ENCODE peak calls at places on chromosomes 3 and 15, in five cellular contexts. D is GM13977, B is GM10248, K is GM13976, Y is A549. M is an unnamed sample.

GRCh38 chr15:53448215-53449001 is 311.1 kb downstream of the WDR72 start:
- DNase-seq in D (no peak), B (no peak), K (no peak), Y (no peak), M (no peak)

GRCh38 chr15:39642011-39642640 is 61.2 kb downstream of the THBS1 start:
- DNase-seq in D (no peak), B (no peak), K (no peak), Y (no peak), M (no peak)

GRCh38 chr15:35379972-35380371 is 166.0 kb downstream of the DPH6 start:
- DNase-seq in D (no peak), B (no peak), K (no peak), Y (no peak), M (no peak)

GRCh38 chr3:40847571-40847992 is 322.8 kb downstream of the ZNF621 start:
- DNase-seq in D (no peak), B (no peak), K (no peak), Y (no peak), M (no peak)

GRCh38 chr3:134646086-134646485 is 4.7 kb downstream of the KY start:
- DNase-seq in D (no peak), B (no peak), K (no peak), Y (no peak), M (no peak)

GRCh38 chr3:195241592-195242355 is 29.2 kb downstream of the XXYLT1 start:
- DNase-seq in D (no peak), B (no peak), K (no peak), Y (no peak), M (no peak)

GRCh38 chr3:167813169-167814123 is 77.9 kb downstream of the SERPINI1 start:
- DNase-seq in D (no peak), B (no peak), K (no peak), Y (no peak), M (no peak)

GRCh38 chr15:64532921-64533320 is 72.5 kb downstream of the ZNF609 start:
- DNase-seq in D (no peak), B (no peak), K (no peak), Y (no peak), M (no peak)

GRCh38 chr3:60366491-60366890 is 884.8 kb downstream of the FHIT start:
- DNase-seq in D (no peak), B (no peak), K (no peak), Y (no peak), M (no peak)

GRCh38 chr3:85142626-85143025 is 183.8 kb downstream of the CADM2 start:
- DNase-seq in D (no peak), B (no peak), K (no peak), Y (no peak), M (no peak)

GRCh38 chr3:56825579-56826438 is 24.1 kb upstream of the ARHGEF3 start:
- DNase-seq in D (no peak), B (no peak), K (no peak), Y (no peak), M (peak)

GRCh38 chr3:178629430-178630178 is 93.4 kb downstream of the KCNMB2 start:
- DNase-seq in D (no peak), B (no peak), K (no peak), Y (no peak), M (no peak)

GRCh38 chr15:95843241-95843851 is 487.2 kb upstream of the NR2F2 start:
- DNase-seq in D (no peak), B (no peak), K (no peak), Y (no peak), M (peak)

GRCh38 chr15:80489030-80489594 is 84.9 kb downstream of the ARNT2 start:
- DNase-seq in D (no peak), B (no peak), K (no peak), Y (no peak), M (no peak)

GRCh38 chr3:140416686-140417085 is 261.2 kb upstream of the TRIM42 start:
- DNase-seq in D (no peak), B (no peak), K (no peak), Y (no peak), M (no peak)

GRCh38 chr3:125280966-125281365 is 68.4 kb upstream of the SLC12A8 start:
- DNase-seq in D (no peak), B (no peak), K (no peak), Y (no peak), M (no peak)

GRCh38 chr3:168991813-168992212 is 671.7 kb downstream of the MECOM start:
- DNase-seq in D (no peak), B (no peak), K (no peak), Y (no peak), M (no peak)

GRCh38 chr3:11624161-11624560 is 19.6 kb downstream of the VGLL4 start:
- DNase-seq in D (peak), B (peak), K (peak), Y (no peak), M (peak)

GRCh38 chr15:88331291-88331690 is 74.8 kb upstream of the NTRK3 start:
- DNase-seq in D (peak), B (peak), K (peak), Y (peak), M (peak)

GRCh38 chr3:45915518-45916231 is 27.6 kb upstream of the CXCR6 start:
- DNase-seq in D (peak), B (peak), K (peak), Y (peak), M (peak)

GRCh38 chr3:5202267-5202666 is 14.8 kb downstream of the EDEM1 start:
- DNase-seq in D (no peak), B (no peak), K (no peak), Y (no peak), M (no peak)

GRCh38 chr3:37989821-37990480 is 635 bp upstream of the VILL start:
- DNase-seq in D (no peak), B (no peak), K (no peak), Y (no peak), M (no peak)

GRCh38 chr15:25695875-25696760 is 167.0 kb downstream of the ATP10A start:
- DNase-seq in D (no peak), B (no peak), K (no peak), Y (no peak), M (no peak)

GRCh38 chr15:63551400-63551799 is 45.8 kb upstream of the FBXL22 start:
- DNase-seq in D (no peak), B (no peak), K (no peak), Y (no peak), M (no peak)

GRCh38 chr15:64858136-64858535 is 16.4 kb downstream of the PLEKHO2 start:
- DNase-seq in D (no peak), B (no peak), K (no peak), Y (no peak), M (no peak)

GRCh38 chr3:168495251-168495650 is 399.5 kb upstream of the GOLIM4 start:
- DNase-seq in D (no peak), B (no peak), K (no peak), Y (no peak), M (no peak)

GRCh38 chr3:76990606-76991005 is 49.3 kb upstream of the ROBO2 start:
- DNase-seq in D (no peak), B (no peak), K (no peak), Y (no peak), M (no peak)

GRCh38 chr3:39447637-39448483 is 19.6 kb upstream of the MOBP start:
- DNase-seq in D (peak), B (peak), K (peak), Y (peak), M (peak)

GRCh38 chr3:185065059-185065458 is 87.8 kb downstream of the C3orf70 start:
- DNase-seq in D (no peak), B (no peak), K (no peak), Y (no peak), M (no peak)
- TF ChIP-seq CTCF in D (peak), B (no peak), K (no peak), Y (no peak), M (peak)

DNA sequence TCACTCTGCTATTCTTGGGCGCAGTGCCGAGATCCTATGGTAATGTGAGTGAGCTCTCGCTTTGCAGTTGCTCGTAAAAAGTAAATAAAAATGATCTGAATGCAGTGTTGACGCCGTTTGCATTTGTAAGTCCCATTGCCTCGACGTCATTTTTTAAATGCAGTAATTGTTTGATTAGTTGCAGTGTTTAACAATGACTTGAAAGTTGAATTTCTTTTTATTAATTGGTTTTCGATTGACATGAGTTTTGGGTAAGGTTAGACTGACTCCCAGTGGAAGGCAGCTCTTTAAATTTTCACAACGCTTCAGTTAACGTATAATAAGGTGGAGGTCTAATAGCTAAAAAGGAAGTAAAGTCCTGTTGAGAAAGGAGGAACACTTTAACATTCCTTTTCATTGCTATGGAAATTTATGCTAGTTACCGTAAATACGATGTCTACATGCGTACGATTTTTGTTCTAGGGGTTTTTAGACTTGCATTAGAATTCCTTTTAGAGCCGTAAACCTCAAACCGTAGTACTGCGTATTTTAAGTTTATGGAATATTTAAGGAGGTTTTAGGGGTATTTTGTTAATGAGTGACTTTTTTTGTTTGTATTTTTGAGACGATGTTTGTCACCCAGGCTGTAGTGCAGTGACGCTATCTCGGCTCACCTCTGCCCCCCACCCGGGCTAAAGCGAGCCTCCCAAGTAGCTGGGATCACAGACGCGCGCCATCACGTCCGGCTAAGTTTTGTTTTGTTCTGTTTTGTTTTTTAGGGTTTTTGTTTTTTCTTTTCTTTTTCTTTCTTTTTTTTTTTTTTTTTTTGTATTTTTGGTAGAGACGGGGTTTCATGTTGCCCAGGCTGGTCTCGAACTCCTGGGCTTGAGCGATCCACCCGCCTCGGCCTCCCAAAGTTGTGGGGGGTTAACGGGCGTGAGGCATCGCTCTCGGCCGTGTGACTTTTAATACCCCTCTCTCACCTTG is 1.4 kb downstream of the MORF4L1 start:
- DNase-seq in D (no peak), B (no peak), K (no peak), Y (no peak), M (peak)
- TF ChIP-seq CTCF in D (no peak), B (no peak), K (no peak), Y (peak), M (no peak)

DNA sequence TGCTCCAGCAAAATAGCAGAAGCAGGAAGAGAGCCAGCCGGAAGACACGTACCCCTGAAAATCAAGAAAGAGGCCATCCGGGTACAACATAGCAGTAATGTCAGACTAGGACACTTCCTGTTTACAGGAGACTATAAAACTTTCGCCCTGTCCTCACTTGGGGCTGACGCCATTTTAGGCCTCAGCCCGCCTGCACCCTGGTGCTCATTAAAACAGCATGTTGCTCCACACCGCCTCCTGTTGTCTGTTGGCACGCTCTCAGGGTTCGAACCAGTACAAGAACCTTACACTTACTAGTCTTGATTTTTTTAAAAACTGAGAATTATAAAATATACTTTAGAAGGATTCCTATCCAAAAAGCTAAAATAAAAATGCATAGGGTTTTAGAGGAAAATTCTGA is 159.8 kb upstream of the NR2E3 start:
- DNase-seq in D (no peak), B (no peak), K (no peak), Y (no peak), M (no peak)
- TF ChIP-seq CTCF in D (no peak), B (no peak), K (no peak), Y (no peak), M (no peak)

GRCh38 chr15:65993226-65993625 is 123.9 kb downstream of the RAB11A start:
- DNase-seq in D (no peak), B (no peak), K (no peak), Y (no peak), M (no peak)

GRCh38 chr15:65991721-65992472 is 122.6 kb downstream of the RAB11A start:
- DNase-seq in D (no peak), B (no peak), K (no peak), Y (no peak), M (no peak)

GRCh38 chr15:65987100-65987499 is 117.8 kb downstream of the RAB11A start:
- DNase-seq in D (no peak), B (no peak), K (no peak), Y (no peak), M (no peak)

GRCh38 chr15:65993762-65994161 is 124.5 kb downstream of the RAB11A start:
- DNase-seq in D (no peak), B (no peak), K (no peak), Y (no peak), M (no peak)

GRCh38 chr15:65990298-65990981 is 121.1 kb downstream of the RAB11A start:
- DNase-seq in D (no peak), B (no peak), K (no peak), Y (no peak), M (no peak)
- TF ChIP-seq CTCF in D (no peak), B (no peak), K (no peak), Y (no peak), M (no peak)

DNA sequence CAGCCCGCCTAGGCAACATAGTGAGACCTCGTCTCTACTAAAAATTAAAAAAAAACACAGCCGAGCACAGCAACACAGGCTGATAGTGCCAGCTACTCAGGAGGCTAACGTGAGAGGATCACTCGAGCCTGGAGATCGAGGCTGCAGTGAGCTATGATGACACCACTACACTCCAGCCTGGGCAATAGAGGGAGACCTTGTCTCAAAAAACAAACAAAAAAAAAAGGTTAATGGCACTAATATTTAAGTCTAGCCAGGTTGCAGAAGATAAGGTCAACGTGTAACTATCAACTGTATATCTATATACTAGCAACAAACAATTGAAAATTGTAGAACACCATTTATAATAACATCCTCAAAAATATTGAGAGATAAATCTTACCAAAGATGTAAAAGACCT is 75.1 kb downstream of the MYO9A start:
- DNase-seq in D (no peak), B (no peak), K (no peak), Y (no peak), M (no peak)
- TF ChIP-seq CTCF in D (no peak), B (peak), K (no peak), Y (no peak), M (no peak)

GRCh38 chr3:30443756-30444673 is 162.4 kb upstream of the TGFBR2 start:
- DNase-seq in D (no peak), B (no peak), K (no peak), Y (no peak), M (no peak)
- TF ChIP-seq CTCF in D (no peak), B (no peak), K (no peak), Y (no peak), M (no peak)

GRCh38 chr3:10366681-10367101 is 45.8 kb upstream of the SEC13 start:
- DNase-seq in D (no peak), B (no peak), K (no peak), Y (peak), M (no peak)
- TF ChIP-seq CTCF in D (no peak), B (no peak), K (no peak), Y (no peak), M (no peak)

M was measured in GM12865.